ENCODE peak calls at places on chromosomes 11 and 22, in six cellular contexts. N, B, Z, S, I and W are unnamed samples.

GRCh38 chr11:65918211-65919150 is at the start of gene C11orf68:
- DNase-seq in S (no peak), B (no peak), Z (peak), I (no peak), N (no peak), W (no peak)

GRCh38 chr11:130216591-130217132 is 57.1 kb downstream of the ST14 start:
- DNase-seq in B (no peak), S (no peak), I (no peak), N (no peak), Z (peak), W (no peak)

GRCh38 chr11:111395749-111396148 is 16.7 kb upstream of the POU2AF1 start:
- DNase-seq in I (no peak), B (no peak), S (no peak), Z (no peak), N (no peak), W (no peak)

GRCh38 chr11:57732661-57733060 is 8.6 kb upstream of the SELENOH start:
- DNase-seq in S (no peak), Z (no peak), I (no peak), B (no peak), N (no peak), W (no peak)

GRCh38 chr11:520428-521178 is 13.6 kb upstream of the RNH1 start:
- DNase-seq in B (no peak), N (no peak), Z (peak), I (no peak), S (peak), W (no peak)

GRCh38 chr11:65459552-65459951 is 37.0 kb downstream of the NEAT1 start:
- DNase-seq in I (no peak), N (no peak), Z (peak), B (peak), S (no peak), W (no peak)

GRCh38 chr11:92681606-92682005 is 287.8 kb upstream of the MTNR1B start:
- DNase-seq in I (no peak), N (no peak), Z (no peak), B (no peak), S (no peak), W (no peak)

GRCh38 chr11:102626686-102627085 is 1.6 kb upstream of the MMP20 start:
- DNase-seq in Z (no peak), I (no peak), N (no peak), S (no peak), B (no peak), W (no peak)

GRCh38 chr11:14607713-14608112 is 35.9 kb upstream of the PDE3B start:
- DNase-seq in S (no peak), I (no peak), N (no peak), Z (no peak), B (no peak), W (no peak)

GRCh38 chr11:57885298-57886035 is 123.9 kb downstream of the CTNND1 start:
- DNase-seq in Z (peak), B (no peak), N (no peak), S (peak), I (no peak), W (peak)

GRCh38 chr22:35547993-35548761 is 7.5 kb downstream of the RASD2 start:
- DNase-seq in B (peak), S (no peak), Z (peak), I (no peak), N (no peak), W (no peak)

GRCh38 chr11:3840870-3841425 is at the start of gene RHOG:
- DNase-seq in Z (peak), B (peak), I (peak), N (no peak), S (peak), W (peak)

GRCh38 chr11:44575962-44576361 is 10.5 kb downstream of the CD82 start:
- DNase-seq in B (no peak), I (no peak), N (no peak), S (no peak), Z (no peak), W (no peak)

GRCh38 chr22:37345863-37346514 is 63.7 kb downstream of the CYTH4 start:
- DNase-seq in N (no peak), S (no peak), I (peak), B (no peak), Z (no peak), W (no peak)

GRCh38 chr11:73622920-73623593 is 23.3 kb upstream of the PLEKHB1 start:
- DNase-seq in S (no peak), Z (no peak), I (no peak), N (no peak), B (no peak), W (no peak)

GRCh38 chr11:27317751-27318150 is 45.3 kb downstream of the CCDC34 start:
- DNase-seq in N (no peak), Z (no peak), S (no peak), B (no peak), I (no peak), W (peak)

GRCh38 chr11:90639687-90640086 is 416.8 kb upstream of the CHORDC1 start:
- DNase-seq in N (no peak), Z (no peak), B (no peak), S (no peak), I (no peak), W (peak)

GRCh38 chr11:15773024-15773423 is 583.3 kb downstream of the SOX6 start:
- DNase-seq in B (no peak), Z (no peak), I (no peak), N (no peak), S (no peak), W (no peak)

GRCh38 chr22:31958625-31959239 is 14.4 kb downstream of the YWHAH start:
- DNase-seq in N (no peak), I (no peak), Z (no peak), S (no peak), B (no peak), W (no peak)

GRCh38 chr11:93623179-93623578 is 38.3 kb upstream of the CEP295 start:
- DNase-seq in S (no peak), I (no peak), N (peak), Z (peak), B (no peak), W (no peak)

GRCh38 chr22:30457964-30458363 is 13.9 kb downstream of the SEC14L3 start:
- DNase-seq in Z (no peak), S (no peak), N (no peak), B (no peak), I (no peak), W (no peak)

GRCh38 chr11:10505278-10506012 is 35.5 kb downstream of the RNF141 start:
- DNase-seq in B (no peak), S (no peak), I (no peak), N (no peak), Z (no peak), W (no peak)

GRCh38 chr11:120554771-120555432 is 43.4 kb downstream of the GRIK4 start:
- DNase-seq in N (no peak), S (no peak), I (peak), B (no peak), Z (no peak), W (no peak)

GRCh38 chr11:122538060-122538459 is 117.5 kb upstream of the UBASH3B start:
- DNase-seq in S (no peak), B (no peak), N (no peak), Z (no peak), I (no peak), W (no peak)

GRCh38 chr22:22800716-22801115 is 86.9 kb upstream of the IGLL5 start:
- DNase-seq in Z (no peak), S (no peak), N (no peak), I (no peak), B (no peak), W (no peak)

GRCh38 chr11:78535920-78536319 is 38.7 kb downstream of the NARS2 start:
- DNase-seq in N (no peak), B (no peak), I (no peak), Z (no peak), S (no peak), W (no peak)

GRCh38 chr11:69468911-69469885 is 12.3 kb upstream of the LINC01488 start:
- DNase-seq in B (no peak), S (peak), N (no peak), I (no peak), Z (no peak), W (no peak)

GRCh38 chr11:71396548-71397123 is 51.6 kb downstream of the DHCR7 start:
- DNase-seq in I (no peak), N (no peak), B (no peak), S (no peak), Z (no peak), W (no peak)

GRCh38 chr22:49480896-49481650 is 346.6 kb downstream of the BRD1 start:
- DNase-seq in N (no peak), S (no peak), I (no peak), B (peak), Z (no peak), W (no peak)

GRCh38 chr11:71240865-71241691 is 11.3 kb downstream of the SHANK2 start:
- DNase-seq in B (no peak), N (peak), Z (no peak), S (peak), I (peak), W (peak)

GRCh38 chr11:72378704-72379383 is 55.5 kb downstream of the CLPB start:
- DNase-seq in I (no peak), S (no peak), B (no peak), N (no peak), Z (no peak), W (no peak)

GRCh38 chr22:31451709-31452571 is 37.7 kb downstream of the EIF4ENIF1 start:
- DNase-seq in N (peak), I (peak), B (peak), Z (no peak), S (peak), W (peak)

GRCh38 chr11:15093432-15093831 is 20.0 kb downstream of the CALCB start:
- DNase-seq in B (no peak), S (no peak), Z (no peak), N (no peak), I (no peak), W (no peak)

GRCh38 chr11:119417726-119418540 is 5.0 kb downstream of the THY1 start:
- DNase-seq in N (no peak), B (peak), S (no peak), Z (no peak), I (peak), W (no peak)

GRCh38 chr11:28139848-28140415 is 31.7 kb downstream of the METTL15 start:
- DNase-seq in S (no peak), Z (no peak), N (no peak), I (no peak), B (no peak), W (no peak)

GRCh38 chr11:126949066-126949945 is 51.3 kb downstream of the KIRREL3 start:
- DNase-seq in Z (no peak), B (no peak), I (no peak), S (no peak), N (no peak), W (no peak)

GRCh38 chr22:49331878-49332277 is 495.8 kb downstream of the BRD1 start:
- DNase-seq in N (no peak), B (no peak), I (no peak), Z (peak), S (no peak), W (no peak)

GRCh38 chr11:67494371-67495233 is 10.6 kb downstream of the PITPNM1 start:
- DNase-seq in S (no peak), N (no peak), B (no peak), Z (no peak), I (peak), W (no peak)

DNA sequence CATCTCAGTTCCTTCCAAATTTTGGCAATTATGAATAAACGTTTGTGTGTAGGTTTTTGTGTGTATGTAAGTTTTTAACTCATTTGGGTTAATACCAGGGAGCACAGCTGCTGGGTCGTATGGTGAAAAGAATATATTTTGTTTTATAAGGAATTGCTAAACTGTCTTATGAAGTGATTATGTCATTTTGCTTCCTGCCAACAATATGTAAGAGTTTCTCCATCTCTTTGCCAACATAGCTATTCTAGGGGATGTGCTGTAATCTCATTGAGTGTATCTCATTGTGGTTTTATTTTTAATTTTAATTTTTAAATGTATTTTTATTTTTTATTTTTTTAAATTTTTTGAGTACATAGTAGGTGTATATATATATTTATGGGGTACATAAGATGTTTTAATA is 27.3 kb downstream of the BCL2L13 start:
- DNase-seq in B (no peak), I (no peak), Z (no peak), N (no peak), S (no peak), W (no peak)
- TF ChIP-seq CHD2 in B (no peak), I (no peak), Z (no peak), N (no peak), S (no peak), W (no peak)

GRCh38 chr11:16945671-16946469 is 68.3 kb downstream of the PLEKHA7 start:
- DNase-seq in N (peak), S (peak), I (peak), B (peak), Z (peak), W (peak)

GRCh38 chr11:16942342-16942741 is 71.9 kb downstream of the PLEKHA7 start:
- DNase-seq in N (no peak), S (no peak), Z (no peak), I (no peak), B (no peak), W (no peak)

GRCh38 chr11:16938061-16938460 is 76.2 kb downstream of the PLEKHA7 start:
- DNase-seq in I (no peak), N (no peak), B (no peak), Z (no peak), S (no peak), W (no peak)

GRCh38 chr11:16942917-16943316 is 71.3 kb downstream of the PLEKHA7 start:
- DNase-seq in N (no peak), Z (no peak), I (no peak), B (no peak), S (no peak), W (no peak)

DNA sequence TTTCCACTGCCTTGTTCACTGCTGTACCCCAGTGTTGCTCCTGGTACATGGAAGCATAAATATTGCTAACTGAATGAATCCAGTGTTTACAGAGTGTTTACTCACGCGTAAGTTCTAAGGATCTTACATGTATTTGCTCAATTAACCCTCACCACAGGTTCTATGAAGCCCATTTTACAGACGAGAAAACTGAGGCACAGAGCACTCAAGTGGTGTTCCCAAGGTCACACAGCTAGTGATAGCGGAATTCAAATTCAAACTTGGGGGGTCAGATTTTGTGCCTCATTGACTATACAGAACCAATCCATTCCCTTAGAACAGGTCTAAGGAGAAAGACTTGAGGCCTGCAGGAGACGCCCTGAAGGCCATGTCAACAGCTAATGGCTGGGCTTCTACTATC is 72.3 kb downstream of the PLEKHA7 start:
- DNase-seq in S (no peak), B (no peak), N (no peak), Z (no peak), I (no peak), W (no peak)
- TF ChIP-seq CHD2 in S (no peak), B (no peak), N (no peak), Z (no peak), I (no peak), W (no peak)

GRCh38 chr11:34630544-34630943 is 9.7 kb downstream of the EHF start:
- DNase-seq in Z (no peak), I (no peak), S (no peak), N (no peak), B (no peak), W (no peak)

GRCh38 chr11:34631297-34631696 is 10.4 kb downstream of the EHF start:
- DNase-seq in I (no peak), N (no peak), S (no peak), Z (no peak), B (no peak), W (no peak)

GRCh38 chr11:34633640-34633989 is 12.7 kb downstream of the EHF start:
- DNase-seq in I (no peak), B (no peak), N (no peak), S (no peak), Z (no peak), W (no peak)

GRCh38 chr11:34631737-34632104 is 10.8 kb downstream of the EHF start:
- DNase-seq in B (no peak), N (no peak), Z (no peak), I (no peak), S (no peak), W (no peak)

DNA sequence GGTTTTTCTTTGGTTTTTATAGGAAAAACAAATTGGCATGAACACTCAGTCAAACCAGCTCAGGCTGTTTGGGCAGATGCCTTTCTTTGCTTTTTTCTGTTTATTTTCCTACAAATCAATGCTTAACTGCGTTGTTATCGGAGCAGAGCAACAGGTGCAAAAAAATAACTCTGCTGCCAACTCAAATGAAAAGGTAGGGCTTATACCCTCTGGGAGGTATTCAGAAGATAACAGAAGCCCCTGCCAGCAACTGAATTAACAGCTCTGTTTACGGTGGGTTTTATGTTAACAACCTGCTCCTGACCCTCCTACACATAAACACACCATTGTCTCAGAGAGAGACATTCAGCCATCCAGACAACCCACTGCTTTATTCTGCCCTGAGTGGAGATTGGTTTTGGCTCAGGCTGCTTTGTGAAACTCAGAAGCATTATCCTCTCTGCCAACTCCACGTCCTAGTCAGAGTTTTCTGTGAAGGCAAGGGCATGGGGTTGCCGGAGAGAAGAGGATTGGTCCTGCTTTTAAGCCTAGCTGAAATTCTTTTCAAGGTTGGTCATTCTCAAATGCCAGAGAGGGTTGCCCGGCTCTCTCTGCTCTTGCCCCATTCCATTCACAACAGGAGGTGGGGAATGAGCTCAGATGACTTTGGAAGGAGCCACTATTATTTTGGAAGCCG is 11.3 kb downstream of the EHF start:
- DNase-seq in Z (no peak), S (no peak), N (no peak), B (no peak), I (no peak), W (peak)
- TF ChIP-seq CHD2 in Z (no peak), S (no peak), N (no peak), B (no peak), I (no peak), W (no peak)

GRCh38 chr22:21768435-21768834 is 32.8 kb upstream of the YPEL1 start:
- DNase-seq in B (no peak), S (no peak), Z (no peak), I (no peak), N (no peak), W (no peak)

GRCh38 chr22:21765909-21766529 is 30.4 kb upstream of the YPEL1 start:
- DNase-seq in B (no peak), S (no peak), N (no peak), Z (no peak), I (no peak), W (no peak)

GRCh38 chr22:21764038-21764804 is 28.6 kb upstream of the YPEL1 start:
- DNase-seq in Z (no peak), B (no peak), S (no peak), N (no peak), I (no peak), W (no peak)

GRCh38 chr22:21762712-21763581 is 27.4 kb upstream of the YPEL1 start:
- DNase-seq in Z (no peak), I (no peak), N (no peak), S (no peak), B (no peak), W (no peak)

GRCh38 chr22:21766933-21767462 is 31.4 kb upstream of the YPEL1 start:
- DNase-seq in Z (no peak), I (no peak), B (no peak), N (no peak), S (no peak), W (no peak)
- TF ChIP-seq CHD2 in Z (no peak), I (no peak), B (no peak), N (peak), S (no peak), W (no peak)

GRCh38 chr11:47395225-47396048 is 13.0 kb upstream of the SLC39A13 start:
- DNase-seq in S (no peak), Z (no peak), I (no peak), B (no peak), N (no peak), W (no peak)

GRCh38 chr11:47393163-47394049 is 15.0 kb upstream of the SLC39A13 start:
- DNase-seq in Z (no peak), S (no peak), I (no peak), B (peak), N (no peak), W (no peak)

GRCh38 chr11:47394050-47394321 is 14.4 kb upstream of the SLC39A13 start:
- DNase-seq in S (no peak), Z (no peak), N (no peak), I (no peak), B (no peak), W (no peak)

GRCh38 chr11:47396049-47396320 is 12.4 kb upstream of the SLC39A13 start:
- DNase-seq in Z (no peak), I (no peak), N (no peak), S (no peak), B (no peak), W (no peak)

DNA sequence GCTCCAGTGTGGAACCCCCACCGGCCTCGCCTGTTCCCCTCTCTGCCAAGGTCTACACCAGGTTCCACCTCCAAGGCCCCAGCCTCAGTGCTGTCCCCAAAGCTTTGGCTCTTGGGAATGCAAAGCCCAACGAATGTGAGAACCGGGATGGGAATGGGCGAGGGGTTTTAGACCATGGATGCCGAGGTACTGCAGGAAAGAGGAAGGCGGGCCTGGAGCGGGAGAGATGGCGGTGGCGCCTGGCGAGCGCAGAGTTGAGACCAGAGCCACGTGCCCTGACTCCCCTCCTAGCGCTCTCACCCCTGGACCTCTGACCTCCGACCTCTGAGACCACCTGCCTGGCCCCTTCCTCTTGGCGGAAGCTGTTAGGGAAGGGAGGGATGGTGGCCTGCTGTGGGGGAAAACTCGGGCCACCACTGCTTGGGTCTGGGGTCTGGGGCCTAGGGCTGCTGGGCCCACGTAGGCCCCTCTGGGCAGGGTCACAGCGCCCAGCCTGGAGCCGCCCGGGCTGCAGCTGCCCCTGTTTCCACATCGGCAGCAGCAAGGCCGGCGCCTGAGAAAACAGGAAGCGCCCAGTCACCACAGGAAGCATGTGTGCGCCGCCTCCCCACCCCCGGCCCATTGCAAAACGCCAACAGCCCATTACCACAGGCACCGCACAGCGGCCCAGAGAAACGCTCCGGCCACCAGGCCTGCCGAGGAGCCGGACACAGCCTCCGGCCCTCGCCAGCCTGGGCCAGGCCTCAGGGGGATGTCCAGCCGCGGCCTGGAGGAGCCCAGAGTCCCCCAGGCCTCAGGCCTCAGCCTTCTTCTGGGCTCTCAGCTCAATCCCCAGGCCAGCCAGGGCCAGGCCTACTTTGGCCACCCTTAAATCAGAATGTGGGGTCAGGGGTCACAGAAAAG is 13.8 kb upstream of the SLC39A13 start:
- DNase-seq in B (peak), Z (no peak), N (no peak), S (peak), I (no peak), W (no peak)
- TF ChIP-seq CHD2 in B (no peak), Z (no peak), N (peak), S (no peak), I (no peak), W (no peak)